ENCODE peak calls at places on chromosomes 16 and 17, in four cellular contexts. One of them, this sample, is unnamed.

GRCh38 chr17:2380225-2380922 is 20.5 kb downstream of the MNT start:
- DNase-seq in K562: no peak
- DNase-seq in HCT116: no peak
- DNase-seq in H1: no peak
- DNase-seq in this sample: no peak

GRCh38 chr17:15944720-15945492 is at the start of gene ADORA2B:
- DNase-seq in HCT116: no peak
- DNase-seq in K562: peak; percentile 94
- DNase-seq in H1: no peak
- DNase-seq in this sample: peak; percentile 60

GRCh38 chr17:57868007-57868774 is 18.3 kb upstream of the MRPS23 start:
- DNase-seq in H1: peak; percentile 58
- DNase-seq in HCT116: peak; percentile 90
- DNase-seq in K562: peak; percentile 45
- DNase-seq in this sample: peak; percentile 59

GRCh38 chr16:59597269-59597668 is 863.2 kb upstream of the GOT2 start:
- DNase-seq in K562: no peak
- DNase-seq in H1: no peak
- DNase-seq in HCT116: no peak
- DNase-seq in this sample: no peak

GRCh38 chr16:81238296-81239011 is at the start of gene BCO1:
- DNase-seq in H1: no peak
- DNase-seq in HCT116: no peak
- DNase-seq in K562: no peak
- DNase-seq in this sample: peak; percentile 35

GRCh38 chr17:43042025-43042424 is 17.0 kb downstream of the RND2 start:
- DNase-seq in H1: no peak
- DNase-seq in HCT116: no peak
- DNase-seq in K562: peak; percentile 38
- DNase-seq in this sample: no peak

GRCh38 chr17:41664172-41664457 is 24.6 kb upstream of the EIF1 start:
- DNase-seq in H1: no peak
- DNase-seq in HCT116: no peak
- DNase-seq in K562: no peak
- DNase-seq in this sample: no peak

GRCh38 chr17:43695968-43696865 is 34.5 kb upstream of the MEOX1 start:
- DNase-seq in K562: no peak
- DNase-seq in H1: no peak
- DNase-seq in HCT116: no peak
- DNase-seq in this sample: no peak

DNA sequence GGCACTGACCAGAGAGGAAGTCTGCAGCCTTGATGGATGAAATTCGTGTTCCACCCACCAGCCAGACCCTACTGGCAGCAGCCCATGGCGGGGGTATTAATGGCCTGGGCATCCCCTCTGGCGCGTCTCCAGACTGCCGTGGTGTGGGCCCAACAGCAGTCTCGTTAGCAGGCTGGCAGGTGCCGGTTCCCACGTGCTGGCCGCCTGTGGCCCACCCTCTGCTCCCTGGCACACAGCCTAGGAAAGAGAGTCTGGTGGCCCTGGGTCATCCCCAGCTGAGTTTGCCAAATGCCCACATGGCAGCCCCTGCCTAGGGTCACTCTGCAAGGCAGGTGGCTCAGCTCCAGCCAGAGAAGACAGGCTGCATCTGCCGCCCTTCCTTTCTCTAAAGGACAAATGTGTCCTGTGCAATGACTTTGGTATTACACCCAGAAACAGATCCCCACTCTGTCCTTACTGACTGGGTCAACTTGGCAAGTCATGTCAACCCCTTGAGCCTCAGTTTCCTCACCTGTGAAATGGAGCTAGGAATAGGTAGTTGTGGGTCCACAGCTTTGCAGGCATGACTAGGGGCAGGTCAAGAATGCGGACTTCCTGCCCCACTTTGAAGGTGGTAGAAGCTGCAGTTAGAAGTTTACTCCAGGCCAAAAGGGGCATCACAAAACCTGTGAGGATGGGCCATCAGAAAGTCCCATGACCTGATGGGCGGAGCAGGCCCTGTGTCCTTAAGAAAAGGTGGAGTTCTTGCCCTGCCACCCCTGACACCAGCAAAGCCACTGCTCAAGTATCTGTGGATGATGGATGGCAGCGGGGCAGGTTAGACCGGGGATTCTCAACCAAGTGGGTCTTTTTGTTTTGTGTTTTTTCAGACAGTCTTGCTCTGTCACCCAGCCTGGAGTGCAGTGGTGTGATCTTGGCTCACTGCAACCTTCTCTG is 76.6 kb downstream of the ABCC6 start:
- DNase-seq in K562: no peak
- DNase-seq in HCT116: no peak
- DNase-seq in H1: no peak
- DNase-seq in this sample: no peak
- TF ChIP-seq FOSL1 in K562: no peak
- TF ChIP-seq FOSL1 in HCT116: no peak
- TF ChIP-seq FOSL1 in H1: no peak
- TF ChIP-seq FOSL1 in this sample: no peak

DNA sequence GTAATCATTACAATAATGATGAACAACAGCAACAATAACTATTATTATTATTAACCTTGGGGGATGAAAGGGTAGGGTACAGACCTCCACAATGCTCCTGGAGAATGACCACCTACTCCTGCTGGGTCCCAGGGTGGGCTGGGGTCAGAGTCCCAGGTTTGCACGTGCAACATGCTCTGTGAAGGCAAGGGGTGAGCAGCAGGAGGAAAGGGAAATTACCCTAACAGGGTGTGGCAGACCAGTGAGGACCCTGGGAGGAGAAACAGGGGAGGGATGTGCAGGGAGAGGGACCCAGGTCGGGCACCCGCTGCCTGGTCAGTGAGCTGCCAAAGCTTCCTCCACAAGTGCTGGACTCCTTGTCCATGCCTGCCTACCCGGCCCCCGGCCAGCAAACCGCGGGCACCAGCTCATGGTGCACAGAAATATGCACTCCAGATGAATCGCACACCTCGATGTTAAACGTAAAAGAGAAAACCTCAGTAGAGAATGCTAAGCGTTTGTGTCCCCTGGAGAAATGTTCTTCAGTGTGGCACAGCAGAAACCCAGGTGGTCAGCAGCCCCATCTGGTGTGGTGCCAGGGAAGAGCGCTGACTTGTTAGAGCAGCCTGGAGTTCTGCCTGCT is 767.1 kb downstream of the KCNJ18 start:
- DNase-seq in H1: no peak
- DNase-seq in K562: no peak
- DNase-seq in HCT116: no peak
- DNase-seq in this sample: no peak
- TF ChIP-seq SP1 in H1: no peak
- TF ChIP-seq SP1 in K562: no peak
- TF ChIP-seq SP1 in HCT116: no peak
- TF ChIP-seq SP1 in this sample: no peak

GRCh38 chr17:49705254-49705653 is 2.5 kb downstream of the SLC35B1 start:
- DNase-seq in HCT116: no peak
- DNase-seq in K562: no peak
- DNase-seq in H1: no peak
- DNase-seq in this sample: no peak

GRCh38 chr17:49708515-49709161 is 874 bp upstream of the SLC35B1 start:
- DNase-seq in HCT116: no peak
- DNase-seq in K562: peak; percentile 64
- DNase-seq in H1: no peak
- DNase-seq in this sample: no peak

GRCh38 chr17:49707608-49708514 is at the start of gene SLC35B1:
- DNase-seq in K562: peak; percentile 97
- DNase-seq in HCT116: peak; percentile 100
- DNase-seq in H1: peak; percentile 97
- DNase-seq in this sample: peak; percentile 99

GRCh38 chr17:49703557-49704277 is 4.0 kb downstream of the SLC35B1 start:
- DNase-seq in K562: no peak
- DNase-seq in H1: no peak
- DNase-seq in HCT116: peak; percentile 38
- DNase-seq in this sample: peak; percentile 90

GRCh38 chr17:49707246-49707607 is 537 bp downstream of the SLC35B1 start:
- DNase-seq in K562: no peak
- DNase-seq in H1: no peak
- DNase-seq in HCT116: no peak
- DNase-seq in this sample: no peak
- TF ChIP-seq FOSL1 in K562: no peak
- TF ChIP-seq FOSL1 in H1: no peak
- TF ChIP-seq FOSL1 in HCT116: no peak
- TF ChIP-seq FOSL1 in this sample: no peak

DNA sequence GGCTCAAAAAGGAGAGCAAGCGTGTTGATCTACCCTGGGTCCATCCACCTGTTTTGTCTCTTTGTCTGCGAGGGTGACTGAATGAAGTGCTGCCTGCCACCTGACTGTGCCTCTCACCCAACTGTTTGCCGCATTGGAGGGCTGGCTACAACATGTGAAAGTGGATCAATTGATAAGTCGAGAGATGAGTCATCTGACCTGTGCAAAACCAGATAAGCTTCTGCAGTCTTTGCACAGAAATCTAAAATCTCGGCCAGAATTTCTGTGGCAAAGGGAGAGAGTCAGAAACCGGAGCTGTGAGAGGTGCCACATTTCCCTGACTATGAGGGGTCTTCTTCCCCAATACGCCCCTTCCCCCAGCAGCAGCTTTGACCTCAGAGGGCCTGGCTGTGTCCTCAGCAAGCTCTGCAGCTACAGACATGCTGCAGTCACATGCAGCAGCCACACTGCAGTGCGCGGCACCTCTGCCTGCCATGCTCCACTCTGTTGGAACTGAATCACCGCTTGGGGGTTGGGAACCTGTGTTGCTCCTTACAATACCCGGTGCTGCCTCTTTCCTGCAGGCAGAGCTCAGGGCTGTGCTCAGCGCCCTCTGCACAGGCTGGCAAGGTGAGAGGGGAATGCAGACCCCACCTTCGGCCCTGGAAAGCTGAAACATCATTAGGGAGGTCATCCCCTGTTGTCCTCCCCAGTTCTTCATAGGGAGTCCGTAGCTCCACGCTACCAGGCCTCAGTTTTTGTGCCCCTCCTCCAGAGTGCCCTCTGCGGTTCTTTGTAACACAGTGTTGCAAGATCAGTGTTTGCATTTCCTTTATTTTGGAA is 16.2 kb upstream of the HAS3 start:
- DNase-seq in K562: peak; percentile 68
- DNase-seq in HCT116: no peak
- DNase-seq in H1: no peak
- DNase-seq in this sample: peak; percentile 72
- TF ChIP-seq SP1 in K562: no peak
- TF ChIP-seq SP1 in HCT116: no peak
- TF ChIP-seq SP1 in H1: no peak
- TF ChIP-seq SP1 in this sample: no peak

GRCh38 chr17:83103200-83103937 is 24.0 kb downstream of the METRNL start:
- DNase-seq in HCT116: peak; percentile 66
- DNase-seq in K562: peak; percentile 91
- DNase-seq in H1: no peak
- DNase-seq in this sample: no peak
- TF ChIP-seq FOSL1 in HCT116: no peak
- TF ChIP-seq FOSL1 in K562: no peak
- TF ChIP-seq FOSL1 in H1: no peak
- TF ChIP-seq FOSL1 in this sample: no peak

DNA sequence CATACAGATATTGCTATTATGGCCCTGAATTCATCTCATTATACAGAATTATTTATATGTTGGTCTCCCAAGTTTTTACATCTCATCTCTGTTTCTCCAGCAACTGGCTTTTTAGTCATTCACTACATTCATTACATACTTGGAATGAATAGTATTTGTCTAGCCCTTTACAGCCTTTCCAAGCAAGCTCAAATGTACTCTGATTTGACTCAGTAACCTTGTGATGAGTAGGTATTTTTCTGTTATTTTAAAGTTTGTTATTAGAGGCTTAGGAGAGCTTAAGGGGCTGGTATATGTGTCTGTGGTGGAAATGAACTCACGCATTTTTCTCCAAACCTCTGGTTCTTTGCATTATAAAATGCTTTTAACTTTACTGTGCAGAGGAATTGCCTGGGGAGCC is 224.7 kb downstream of the SNX29 start:
- DNase-seq in HCT116: no peak
- DNase-seq in K562: no peak
- DNase-seq in H1: no peak
- DNase-seq in this sample: no peak
- TF ChIP-seq SP1 in HCT116: no peak
- TF ChIP-seq SP1 in K562: no peak
- TF ChIP-seq SP1 in H1: no peak
- TF ChIP-seq SP1 in this sample: no peak

GRCh38 chr17:18179221-18179620 is 4.4 kb upstream of the ALKBH5 start:
- DNase-seq in K562: no peak
- DNase-seq in HCT116: no peak
- DNase-seq in H1: no peak
- DNase-seq in this sample: no peak
- TF ChIP-seq FOSL1 in K562: no peak
- TF ChIP-seq FOSL1 in HCT116: no peak
- TF ChIP-seq FOSL1 in H1: no peak
- TF ChIP-seq FOSL1 in this sample: no peak